ENCODE peak calls at places on chromosomes 13 and 19, in seven cellular contexts. One of them, this sample, is unnamed. For H3K9me3, the result is how much of the 10 kb centered on the place peaks cover.

GRCh38 chr19:1438933-1439358 is 750 bp downstream of the RPS15 start:
- DNase-seq in CD4-positive, alpha-beta T cell: no peak
- DNase-seq in tibial artery: no peak
- DNase-seq in upper lobe of left lung: no peak
- DNase-seq in HepG2: no peak
- DNase-seq in kidney: no peak
- DNase-seq in AG04450: no peak
- DNase-seq in this sample: no peak

GRCh38 chr19:49786432-49786831 is 19.6 kb downstream of the AP2A1 start:
- DNase-seq in CD4-positive, alpha-beta T cell: no peak
- DNase-seq in tibial artery: peak
- DNase-seq in upper lobe of left lung: no peak
- DNase-seq in HepG2: no peak
- DNase-seq in kidney: peak
- DNase-seq in AG04450: no peak
- DNase-seq in this sample: no peak

GRCh38 chr19:5877869-5878268 is 7.5 kb upstream of the FUT5 start:
- DNase-seq in CD4-positive, alpha-beta T cell: no peak
- DNase-seq in tibial artery: no peak
- DNase-seq in upper lobe of left lung: no peak
- DNase-seq in HepG2: peak
- DNase-seq in kidney: no peak
- DNase-seq in AG04450: no peak
- DNase-seq in this sample: no peak

GRCh38 chr13:111302045-111302722 is 18.3 kb upstream of the TEX29 start:
- DNase-seq in CD4-positive, alpha-beta T cell: no peak
- DNase-seq in tibial artery: no peak
- DNase-seq in upper lobe of left lung: no peak
- DNase-seq in HepG2: no peak
- DNase-seq in kidney: peak
- DNase-seq in AG04450: no peak
- DNase-seq in this sample: no peak

GRCh38 chr13:79593611-79594275 is 112.8 kb downstream of the NDFIP2 start:
- DNase-seq in CD4-positive, alpha-beta T cell: no peak
- DNase-seq in tibial artery: no peak
- DNase-seq in upper lobe of left lung: no peak
- DNase-seq in HepG2: no peak
- DNase-seq in kidney: no peak
- DNase-seq in AG04450: no peak
- DNase-seq in this sample: no peak

GRCh38 chr19:3821857-3822364 is 35.7 kb upstream of the MATK start:
- DNase-seq in CD4-positive, alpha-beta T cell: peak
- DNase-seq in tibial artery: no peak
- DNase-seq in upper lobe of left lung: peak
- DNase-seq in HepG2: peak
- DNase-seq in kidney: no peak
- DNase-seq in AG04450: no peak
- DNase-seq in this sample: no peak

GRCh38 chr13:80923907-80924306 is 583.0 kb upstream of the SPRY2 start:
- DNase-seq in CD4-positive, alpha-beta T cell: no peak
- DNase-seq in tibial artery: no peak
- DNase-seq in upper lobe of left lung: no peak
- DNase-seq in HepG2: no peak
- DNase-seq in kidney: no peak
- DNase-seq in AG04450: no peak
- DNase-seq in this sample: no peak

GRCh38 chr19:18896421-18896841 is 473 bp upstream of the CERS1 start:
- DNase-seq in CD4-positive, alpha-beta T cell: no peak
- DNase-seq in tibial artery: no peak
- DNase-seq in upper lobe of left lung: peak
- DNase-seq in HepG2: no peak
- DNase-seq in kidney: no peak
- DNase-seq in AG04450: no peak
- DNase-seq in this sample: no peak

GRCh38 chr19:16232127-16232526 is 34.4 kb downstream of the AP1M1 start:
- DNase-seq in CD4-positive, alpha-beta T cell: no peak
- DNase-seq in tibial artery: no peak
- DNase-seq in upper lobe of left lung: peak
- DNase-seq in HepG2: no peak
- DNase-seq in kidney: no peak
- DNase-seq in AG04450: no peak
- DNase-seq in this sample: no peak

GRCh38 chr13:22893149-22893548 is 287.6 kb upstream of the SGCG start:
- DNase-seq in CD4-positive, alpha-beta T cell: no peak
- DNase-seq in tibial artery: no peak
- DNase-seq in upper lobe of left lung: no peak
- DNase-seq in HepG2: no peak
- DNase-seq in kidney: no peak
- DNase-seq in AG04450: no peak
- DNase-seq in this sample: no peak

DNA sequence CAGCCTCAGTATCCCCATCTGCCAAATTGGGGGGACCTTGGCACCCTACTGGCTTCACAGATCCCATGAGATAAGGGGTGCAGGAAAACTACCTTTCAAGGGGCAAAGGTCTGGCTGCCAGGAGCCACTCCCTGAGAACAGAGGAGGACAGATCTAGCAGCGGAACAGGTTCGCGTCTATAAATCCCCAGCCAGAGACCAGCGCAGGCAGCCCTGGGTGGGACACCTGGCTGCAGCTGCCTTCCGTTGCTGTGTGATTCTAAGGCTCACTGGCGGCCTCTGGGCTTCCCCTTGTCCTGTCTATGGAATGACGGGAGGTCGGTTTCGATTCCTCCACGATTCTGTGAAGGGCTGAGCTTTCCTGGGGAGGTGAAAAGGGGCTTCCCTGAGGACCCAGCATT is 7.3 kb downstream of the RELB start:
- DNase-seq in CD4-positive, alpha-beta T cell: no peak
- DNase-seq in tibial artery: no peak
- DNase-seq in upper lobe of left lung: no peak
- DNase-seq in HepG2: no peak
- DNase-seq in kidney: no peak
- DNase-seq in AG04450: no peak
- DNase-seq in this sample: no peak
- H3K9me3 ChIP-seq in CD4-positive, alpha-beta T cell: under half
- H3K9me3 ChIP-seq in tibial artery: under half
- H3K9me3 ChIP-seq in upper lobe of left lung: under half
- H3K9me3 ChIP-seq in HepG2: under half
- H3K9me3 ChIP-seq in kidney: under half
- H3K9me3 ChIP-seq in AG04450: under half
- H3K9me3 ChIP-seq in this sample: under half

DNA sequence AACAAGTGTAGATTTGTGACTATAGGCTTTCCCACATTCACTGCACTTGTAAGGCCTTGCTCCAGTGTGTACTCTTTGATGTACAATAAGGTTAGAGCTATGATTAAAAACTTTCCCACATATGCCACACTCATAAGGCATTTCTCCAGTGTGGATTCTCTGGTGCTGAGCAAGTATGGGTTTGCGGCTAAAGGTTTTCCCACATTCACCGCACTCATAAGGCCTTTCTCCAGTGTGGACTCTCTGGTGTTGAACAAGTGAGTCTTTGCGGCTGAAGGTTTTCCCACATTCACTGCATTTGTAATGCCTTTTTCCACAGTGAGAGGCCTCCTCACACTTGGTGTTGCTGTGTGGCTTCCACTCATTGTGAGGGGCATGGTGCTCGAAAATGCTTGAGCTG is 3.7 kb downstream of the ZNF772 start:
- DNase-seq in CD4-positive, alpha-beta T cell: no peak
- DNase-seq in tibial artery: no peak
- DNase-seq in upper lobe of left lung: no peak
- DNase-seq in HepG2: no peak
- DNase-seq in kidney: no peak
- DNase-seq in AG04450: no peak
- DNase-seq in this sample: no peak
- H3K9me3 ChIP-seq in CD4-positive, alpha-beta T cell: half or more
- H3K9me3 ChIP-seq in tibial artery: half or more
- H3K9me3 ChIP-seq in upper lobe of left lung: half or more
- H3K9me3 ChIP-seq in HepG2: under half
- H3K9me3 ChIP-seq in kidney: half or more
- H3K9me3 ChIP-seq in AG04450: half or more
- H3K9me3 ChIP-seq in this sample: half or more

GRCh38 chr19:56567274-56568120 is at the start of gene ZNF470:
- DNase-seq in CD4-positive, alpha-beta T cell: peak
- DNase-seq in tibial artery: peak
- DNase-seq in upper lobe of left lung: peak
- DNase-seq in HepG2: no peak
- DNase-seq in kidney: peak
- DNase-seq in AG04450: peak
- DNase-seq in this sample: peak
- H3K9me3 ChIP-seq in CD4-positive, alpha-beta T cell: half or more
- H3K9me3 ChIP-seq in tibial artery: half or more
- H3K9me3 ChIP-seq in upper lobe of left lung: half or more
- H3K9me3 ChIP-seq in HepG2: half or more
- H3K9me3 ChIP-seq in kidney: under half
- H3K9me3 ChIP-seq in AG04450: half or more
- H3K9me3 ChIP-seq in this sample: under half

DNA sequence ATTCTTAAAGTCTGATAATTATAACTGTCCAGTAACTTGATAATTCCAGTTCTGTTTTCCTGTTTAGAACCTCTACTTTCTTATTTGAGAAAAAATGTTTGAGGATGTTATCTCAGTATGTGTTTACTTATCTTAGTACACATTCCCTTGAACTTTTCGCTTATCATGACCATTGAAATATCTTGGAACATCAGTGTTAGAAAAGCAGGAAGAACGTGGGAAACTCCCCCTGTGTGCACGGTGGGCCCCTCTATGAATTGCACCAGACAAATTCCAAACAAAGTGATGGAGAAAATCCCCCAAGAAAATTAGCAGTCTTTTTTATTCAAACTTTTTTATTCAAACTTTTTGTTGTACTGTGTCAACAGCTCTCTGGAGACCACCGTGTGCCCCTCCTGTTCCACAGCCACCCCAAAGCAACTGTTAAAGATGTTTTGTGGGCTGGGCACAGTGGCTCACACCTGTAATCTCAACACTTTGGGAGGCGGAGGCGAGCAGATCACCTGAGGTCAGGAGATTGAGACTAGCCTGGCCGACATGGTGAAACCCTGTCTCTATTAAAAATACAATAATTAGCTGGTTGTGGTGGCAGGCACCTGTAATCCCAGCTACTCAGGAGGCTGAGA is 78.3 kb upstream of the PEG3 start:
- DNase-seq in CD4-positive, alpha-beta T cell: no peak
- DNase-seq in tibial artery: no peak
- DNase-seq in upper lobe of left lung: no peak
- DNase-seq in HepG2: peak
- DNase-seq in kidney: no peak
- DNase-seq in AG04450: no peak
- DNase-seq in this sample: no peak
- H3K9me3 ChIP-seq in CD4-positive, alpha-beta T cell: under half
- H3K9me3 ChIP-seq in tibial artery: under half
- H3K9me3 ChIP-seq in upper lobe of left lung: under half
- H3K9me3 ChIP-seq in HepG2: under half
- H3K9me3 ChIP-seq in kidney: under half
- H3K9me3 ChIP-seq in AG04450: under half
- H3K9me3 ChIP-seq in this sample: under half

This sample was measured in suprapubic skin.